ENCODE peak calls at places on chromosomes 11 and 22, in six cellular contexts. S is A172, X is NCI-H2081, M is left lobe of liver, I is fibroblast of the aortic adventitia, V is DMS53. W is an unnamed sample.

GRCh38 chr11:64313491-64314145 is 3.7 kb downstream of the TRMT112 start:
- DNase-seq in S (no peak), X (no peak), M (no peak), I (peak; percentile 77), V (no peak), W (no peak)

GRCh38 chr11:7612056-7612660 is 61.1 kb downstream of the CYB5R2 start:
- DNase-seq in S (no peak), X (no peak), M (no peak), I (no peak), V (no peak), W (no peak)

GRCh38 chr22:36506637-36507517 is at the start of gene FOXRED2:
- DNase-seq in S (peak; percentile 46), X (peak; percentile 79), M (peak; percentile 92), I (peak; percentile 75), V (peak; percentile 88), W (peak; percentile 69)

GRCh38 chr22:32574397-32574796 is 99.8 kb downstream of the FBXO7 start:
- DNase-seq in S (no peak), X (no peak), M (no peak), I (no peak), V (no peak), W (no peak)

GRCh38 chr22:30301995-30302809 is 12.9 kb upstream of the CASTOR1 start:
- DNase-seq in S (peak; percentile 86), X (no peak), M (no peak), I (peak; percentile 85), V (no peak), W (no peak)

GRCh38 chr11:72787262-72788104 is 6.4 kb downstream of the STARD10 start:
- DNase-seq in S (no peak), X (no peak), M (peak; percentile 95), I (no peak), V (peak; percentile 100), W (no peak)

GRCh38 chr22:33895444-33895843 is 24.8 kb downstream of the LARGE1 start:
- DNase-seq in S (no peak), X (no peak), M (no peak), I (no peak), V (no peak), W (no peak)

GRCh38 chr11:85595285-85595884 is 31.8 kb downstream of the DLG2 start:
- DNase-seq in S (peak; percentile 66), X (peak; percentile 45), M (no peak), I (peak; percentile 75), V (peak; percentile 90), W (no peak)

GRCh38 chr11:68002943-68003845 is 703 bp downstream of the UNC93B1 start:
- DNase-seq in S (no peak), X (peak; percentile 15), M (no peak), I (no peak), V (peak; percentile 91), W (no peak)